ENCODE peak calls at places on chromosomes 13 and 19, in nine cellular contexts. J is renal cortical epithelial cell; M is hypothalamus; N is H54; O is cardiac muscle cell; H is CD4-positive, CD25-positive, alpha-beta regulatory T cell; G is ELR; P is omental fat pad; Q is stimulated activated naive CD8-positive, alpha-beta T cell treated with anti-CD3 and anti-CD28 coated beads, Interleukin-15, Interleukin-2, amounts not matched to agents 100 U/mL and 50 U/mL, for 24 hours. V is an unnamed sample.

GRCh38 chr19:2032296-2032941 is 16.9 kb upstream of the BTBD2 start:
- DNase-seq in Q (peak), O (peak), H (no peak), M (peak), G (peak), P (peak), J (peak), N (peak), V (peak)

GRCh38 chr19:35015576-35016351 is 14.5 kb upstream of the SCN1B start:
- DNase-seq in P (no peak), J (no peak), G (no peak), N (no peak), O (peak), Q (no peak), H (no peak), M (no peak), V (no peak)

GRCh38 chr19:29844891-29845575 is 33.2 kb downstream of the CCNE1 start:
- DNase-seq in H (peak), J (peak), O (peak), M (peak), N (peak), G (peak), P (peak), Q (peak), V (peak)

GRCh38 chr13:33799950-33800592 is 17.9 kb upstream of the RFC3 start:
- DNase-seq in P (no peak), J (peak), O (peak), H (no peak), M (no peak), Q (no peak), G (peak), N (no peak), V (no peak)

GRCh38 chr19:46787331-46788100 is 878 bp downstream of the SLC1A5 start:
- DNase-seq in G (peak), N (no peak), P (no peak), H (peak), M (no peak), Q (peak), J (peak), O (peak), V (no peak)

GRCh38 chr19:55690109-55690768 is 15.2 kb downstream of the EPN1 start:
- DNase-seq in P (no peak), O (no peak), M (no peak), H (no peak), J (peak), N (no peak), Q (no peak), G (no peak), V (no peak)

GRCh38 chr13:25882732-25883357 is 169.0 kb downstream of the SHISA2 start:
- DNase-seq in H (no peak), M (no peak), Q (no peak), N (no peak), P (no peak), G (no peak), J (peak), O (no peak), V (no peak)

GRCh38 chr13:21256351-21256761 is 79.9 kb downstream of the MRPL57 start:
- DNase-seq in M (no peak), P (no peak), N (no peak), G (no peak), H (no peak), O (no peak), Q (no peak), J (no peak), V (no peak)

GRCh38 chr19:7194566-7194965 is 99.6 kb downstream of the INSR start:
- DNase-seq in M (no peak), J (no peak), H (no peak), P (no peak), O (no peak), N (no peak), Q (no peak), G (no peak), V (no peak)

GRCh38 chr19:5147971-5148793 is 179.3 kb downstream of the KDM4B start:
- DNase-seq in G (no peak), Q (no peak), O (no peak), H (no peak), M (no peak), P (no peak), N (no peak), J (no peak), V (no peak)

GRCh38 chr19:41548954-41549688 is 26.8 kb upstream of the CEACAM21 start:
- DNase-seq in O (peak), M (no peak), G (no peak), H (peak), J (no peak), P (no peak), Q (peak), N (no peak), V (no peak)

GRCh38 chr13:91572944-91573535 is 174.6 kb downstream of the GPC5 start:
- DNase-seq in H (no peak), G (no peak), M (no peak), N (no peak), O (no peak), Q (no peak), J (no peak), P (no peak), V (no peak)

GRCh38 chr13:30409911-30410704 is 12.2 kb upstream of the UBE2L5 start:
- DNase-seq in P (no peak), Q (no peak), J (peak), H (no peak), O (peak), M (no peak), N (peak), G (peak), V (no peak)

V was measured in hippocampal formation.